ENCODE peak calls at places on chromosomes 6 and 20, in eight cellular contexts. U, T, L, B, C, Z, X and S are unnamed samples.

GRCh38 chr6:13680448-13680968 is 31.1 kb downstream of the RANBP9 start:
- DNase-seq in Z (no peak), U (no peak), X (no peak), T (no peak), L (no peak), B (no peak), C (no peak), S (no peak)

GRCh38 chr6:127348046-127348661 is 4.7 kb upstream of the ECHDC1 start:
- DNase-seq in T (no peak), X (no peak), B (no peak), U (no peak), Z (no peak), L (no peak), C (no peak), S (no peak)

GRCh38 chr6:113338610-113339009 is 518.5 kb upstream of the MARCKS start:
- DNase-seq in L (no peak), X (no peak), B (no peak), U (no peak), C (no peak), Z (no peak), T (no peak), S (no peak)

GRCh38 chr6:122799916-122800701 is 11.1 kb downstream of the SMPDL3A start:
- DNase-seq in Z (no peak), T (no peak), B (no peak), L (peak; percentile 53), X (no peak), U (no peak), C (peak; percentile 38), S (no peak)

GRCh38 chr6:4864534-4864933 is 88.3 kb downstream of the CDYL start:
- DNase-seq in L (no peak), Z (peak; percentile 26), T (no peak), X (no peak), C (no peak), U (no peak), B (no peak), S (no peak)

GRCh38 chr6:102812242-102812641 is 1418.7 kb downstream of the GRIK2 start:
- DNase-seq in B (no peak), X (no peak), Z (no peak), C (no peak), L (peak; percentile 57), T (no peak), U (no peak), S (no peak)

GRCh38 chr6:104607501-104607900 is 252.2 kb downstream of the HACE1 start:
- DNase-seq in Z (no peak), C (no peak), U (no peak), X (no peak), L (no peak), B (no peak), T (no peak), S (no peak)

GRCh38 chr6:169315830-169316614 is 62.4 kb upstream of the THBS2 start:
- DNase-seq in U (no peak), C (no peak), Z (no peak), T (no peak), L (no peak), B (peak; percentile 44), X (no peak), S (no peak)

GRCh38 chr6:147787407-147787806 is 278.9 kb downstream of the SAMD5 start:
- DNase-seq in B (no peak), L (peak; percentile 23), C (no peak), Z (no peak), X (no peak), U (no peak), T (no peak), S (no peak)

GRCh38 chr20:62914970-62915457 is 11.3 kb downstream of the DIDO1 start:
- DNase-seq in Z (no peak), X (no peak), L (no peak), B (peak; percentile 50), C (no peak), T (no peak), U (peak; percentile 57), S (peak; percentile 58)

GRCh38 chr6:106309766-106310373 is 15.7 kb downstream of the ATG5 start:
- DNase-seq in X (peak; percentile 12), B (no peak), Z (no peak), U (no peak), L (peak; percentile 50), C (peak; percentile 32), T (no peak), S (no peak)

GRCh38 chr6:53439556-53439955 is 90.8 kb upstream of the ELOVL5 start:
- DNase-seq in Z (no peak), X (no peak), B (no peak), U (no peak), L (no peak), T (no peak), C (no peak), S (no peak)